ENCODE peak calls at places on chromosomes 4 and X, in seven cellular contexts. D is BJ; X is iPS DF 6.9; W is substantia nigra; Q is hippocampal formation; U is GM20000; Z is stimulated activated CD4-positive, alpha-beta T cell treated with anti-CD3 and anti-CD28 coated beads, TNF-alpha, amount 100 ng/mL, for 4 hours. N is an unnamed sample.

GRCh38 chr4:123406862-123407261 is 10.3 kb downstream of the SPRY1 start:
- DNase-seq in W (no peak), Q (no peak), Z (no peak), U (no peak), X (no peak), D (no peak), N (no peak)

GRCh38 chr4:28341784-28342183 is 1481.1 kb downstream of the STIM2 start:
- DNase-seq in D (no peak), X (no peak), Z (no peak), W (no peak), Q (no peak), U (no peak), N (no peak)

GRCh38 chr4:1578968-1579833 is 104.9 kb downstream of the FAM53A start:
- DNase-seq in X (no peak), D (peak), U (peak), W (no peak), Q (no peak), Z (peak), N (peak)

GRCh38 chr4:3412257-3413020 is 29.3 kb upstream of the HGFAC start:
- DNase-seq in D (no peak), X (no peak), Q (no peak), U (no peak), Z (no peak), W (no peak), N (no peak)

GRCh38 chr4:59818656-59819055 is 1381.5 kb upstream of the ADGRL3 start:
- DNase-seq in Z (no peak), Q (no peak), W (no peak), X (no peak), U (peak), D (no peak), N (no peak)

GRCh38 chrX:17022205-17022604 is 75.7 kb downstream of the REPS2 start:
- DNase-seq in W (no peak), D (no peak), X (no peak), Q (no peak), U (no peak), Z (no peak), N (no peak)

GRCh38 chrX:24396236-24396929 is 35.9 kb downstream of the SUPT20HL1 start:
- DNase-seq in Z (no peak), U (no peak), D (no peak), X (no peak), Q (no peak), W (no peak), N (no peak)

GRCh38 chrX:96611619-96612362 is 72.9 kb upstream of the DIAPH2 start:
- DNase-seq in Z (no peak), W (no peak), X (no peak), U (no peak), Q (no peak), D (peak), N (no peak)

GRCh38 chr4:169251291-169252235 is 19.2 kb downstream of the SH3RF1 start:
- DNase-seq in X (no peak), D (no peak), Q (no peak), U (no peak), W (no peak), Z (no peak), N (no peak)

GRCh38 chr4:179843370-179843769 is 2399.8 kb upstream of the TENM3 start:
- DNase-seq in U (no peak), Z (no peak), D (no peak), W (no peak), Q (no peak), X (no peak), N (no peak)

GRCh38 chr4:11397819-11398610 is 30.7 kb downstream of the HS3ST1 start:
- DNase-seq in Z (no peak), U (peak), W (no peak), X (no peak), D (no peak), Q (no peak), N (no peak)

GRCh38 chr4:71550220-71551190 is 211.7 kb downstream of the SLC4A4 start:
- DNase-seq in Z (no peak), X (no peak), W (no peak), Q (no peak), U (no peak), D (no peak), N (no peak)

GRCh38 chr4:109041463-109041862 is 261.0 kb downstream of the COL25A1 start:
- DNase-seq in W (no peak), D (no peak), Q (no peak), U (no peak), X (no peak), Z (no peak), N (no peak)

GRCh38 chr4:183691006-183691405 is 31.9 kb downstream of the TRAPPC11 start:
- DNase-seq in X (no peak), U (no peak), D (no peak), W (no peak), Q (no peak), Z (no peak), N (no peak)

GRCh38 chr4:188603646-188604045 is 464.4 kb downstream of the TRIML1 start:
- DNase-seq in D (no peak), X (no peak), U (no peak), Z (no peak), Q (no peak), W (no peak), N (no peak)

GRCh38 chrX:140508958-140509357 is 4.1 kb upstream of the SOX3 start:
- DNase-seq in U (no peak), X (no peak), Z (no peak), D (no peak), W (no peak), Q (no peak), N (no peak)

GRCh38 chr4:153759407-153760226 is at the start of gene RNF175:
- DNase-seq in Q (no peak), W (no peak), Z (no peak), D (no peak), U (no peak), X (no peak), N (peak)

GRCh38 chrX:93594780-93595179 is 78.6 kb downstream of the NAP1L3 start:
- DNase-seq in Z (no peak), U (no peak), X (no peak), Q (no peak), D (no peak), W (no peak), N (no peak)

GRCh38 chr4:18847276-18847890 is 825.8 kb upstream of the LCORL start:
- DNase-seq in Q (no peak), Z (no peak), X (no peak), U (no peak), W (no peak), D (no peak), N (no peak)

GRCh38 chr4:71400788-71401187 is 62.0 kb downstream of the SLC4A4 start:
- DNase-seq in W (no peak), U (no peak), Z (no peak), Q (no peak), D (no peak), X (no peak), N (no peak)

GRCh38 chrX:148609766-148610698 is 109.6 kb downstream of the AFF2 start:
- DNase-seq in X (peak), Z (no peak), D (no peak), Q (no peak), W (no peak), U (peak), N (no peak)

GRCh38 chr4:15077969-15078368 is 75.7 kb downstream of the CPEB2 start:
- DNase-seq in D (no peak), Z (no peak), U (no peak), Q (no peak), X (no peak), W (no peak), N (no peak)

GRCh38 chr4:106585920-106586349 is 217.4 kb upstream of the GIMD1 start:
- DNase-seq in U (no peak), D (no peak), Q (no peak), W (no peak), Z (no peak), X (no peak), N (no peak)

GRCh38 chrX:130778773-130779172 is 124.2 kb downstream of the ENOX2 start:
- DNase-seq in Q (no peak), X (no peak), W (no peak), Z (no peak), D (no peak), U (no peak), N (no peak)

GRCh38 chr4:30536231-30536630 is 183.9 kb upstream of the PCDH7 start:
- DNase-seq in W (no peak), X (no peak), Q (no peak), U (no peak), Z (no peak), D (no peak), N (no peak)

GRCh38 chrX:48617542-48618340 is 20.4 kb downstream of the WDR13 start:
- DNase-seq in D (no peak), Q (no peak), W (no peak), X (no peak), Z (no peak), U (no peak), N (no peak)

GRCh38 chr4:24006269-24006668 is 116.4 kb upstream of the PPARGC1A start:
- DNase-seq in X (no peak), D (no peak), U (no peak), Z (no peak), Q (no peak), W (no peak), N (no peak)

GRCh38 chr4:127957105-127957504 is 7.9 kb downstream of the MFSD8 start:
- DNase-seq in Z (no peak), X (no peak), Q (no peak), U (no peak), D (no peak), W (no peak), N (no peak)

GRCh38 chr4:174157106-174157607 is 126.3 kb downstream of the FBXO8 start:
- DNase-seq in Z (no peak), W (no peak), D (no peak), X (no peak), U (no peak), Q (no peak), N (no peak)